ENCODE peak calls at places on chromosomes 3 and 15, in four cellular contexts. I is astrocyte of the cerebellum, S is psoas muscle, J is GM12878. A is an unnamed sample.

GRCh38 chr3:188000361-188000861 is 153.5 kb upstream of the LPP start:
- DNase-seq in J (no peak), S (peak; percentile 53), I (no peak), A (no peak)

GRCh38 chr3:195411831-195412230 is 31.0 kb downstream of the ACAP2 start:
- DNase-seq in S (no peak), J (no peak), I (no peak), A (no peak)

GRCh38 chr3:47705391-47705790 is 76.3 kb downstream of the SMARCC1 start:
- DNase-seq in I (no peak), S (no peak), J (no peak), A (no peak)

GRCh38 chr15:83559310-83559966 is 94.5 kb upstream of the ADAMTSL3 start:
- DNase-seq in I (peak; percentile 49), J (peak; percentile 20), S (no peak), A (peak; percentile 21)

GRCh38 chr15:39242345-39242744 is 338.5 kb upstream of the THBS1 start:
- DNase-seq in J (no peak), I (peak; percentile 93), S (no peak), A (no peak)

GRCh38 chr3:52443791-52444687 is 864 bp downstream of the SEMA3G start:
- DNase-seq in J (no peak), S (no peak), I (no peak), A (no peak)

GRCh38 chr3:187954486-187955075 is 199.4 kb upstream of the LPP start:
- DNase-seq in I (no peak), J (no peak), S (no peak), A (peak; percentile 45)

GRCh38 chr15:65937046-65937445 is 67.8 kb downstream of the RAB11A start:
- DNase-seq in J (no peak), S (no peak), I (no peak), A (no peak)

GRCh38 chr15:64044315-64045105 is 1.8 kb downstream of the DAPK2 start:
- DNase-seq in I (no peak), S (no peak), J (peak; percentile 71), A (no peak)

GRCh38 chr15:67164811-67165652 is 89.4 kb downstream of the AAGAB start:
- DNase-seq in J (no peak), S (peak; percentile 65), I (peak; percentile 70), A (no peak)

GRCh38 chr15:67187351-67187854 is 67.1 kb downstream of the AAGAB start:
- DNase-seq in S (peak; percentile 63), I (no peak), J (no peak), A (no peak)

GRCh38 chr3:110965976-110966375 is 105.6 kb upstream of the NECTIN3 start:
- DNase-seq in J (no peak), I (no peak), S (no peak), A (no peak)

GRCh38 chr3:10464068-10464434 is 41.3 kb downstream of the ATP2B2 start:
- DNase-seq in I (no peak), S (peak; percentile 60), J (no peak), A (no peak)

GRCh38 chr15:48064435-48064834 is 56.4 kb upstream of the SLC24A5 start:
- DNase-seq in I (no peak), S (no peak), J (no peak), A (no peak)

GRCh38 chr3:16998236-16998923 is 113.6 kb downstream of the PLCL2 start:
- DNase-seq in S (no peak), J (no peak), I (no peak), A (no peak)

GRCh38 chr3:104911376-104911775 is 455.3 kb upstream of the ALCAM start:
- DNase-seq in J (no peak), I (no peak), S (no peak), A (no peak)

GRCh38 chr3:124985358-124985757 is 50.8 kb upstream of the MUC13 start:
- DNase-seq in I (no peak), S (no peak), J (no peak), A (peak; percentile 34)

GRCh38 chr3:57959407-57960173 is 48.6 kb upstream of the FLNB start:
- DNase-seq in I (no peak), S (no peak), J (no peak), A (no peak)

GRCh38 chr3:36653095-36653494 is 111.3 kb downstream of the DCLK3 start:
- DNase-seq in S (no peak), I (no peak), J (no peak), A (no peak)

GRCh38 chr15:60047701-60048100 is 43.6 kb downstream of the FOXB1 start:
- DNase-seq in I (no peak), S (no peak), J (no peak), A (no peak)

GRCh38 chr3:150697646-150698045 is 6.1 kb downstream of the ERICH6 start:
- DNase-seq in J (no peak), I (no peak), S (no peak), A (peak; percentile 24)

GRCh38 chr15:48866141-48866563 is 11.8 kb upstream of the EID1 start:
- DNase-seq in I (no peak), J (no peak), S (no peak), A (no peak)

GRCh38 chr3:130627143-130627849 is 110.3 kb downstream of the COL6A6 start:
- DNase-seq in S (no peak), J (no peak), I (no peak), A (no peak)

GRCh38 chr3:33089515-33089914 is 7.4 kb downstream of the GLB1 start:
- DNase-seq in S (no peak), J (peak; percentile 43), I (no peak), A (no peak)

GRCh38 chr3:118473343-118473742 is 561.3 kb downstream of the IGSF11 start:
- DNase-seq in S (no peak), I (no peak), J (no peak), A (no peak)

GRCh38 chr3:116864627-116864927 is 155.0 kb downstream of the TUSC7 start:
- DNase-seq in J (no peak), S (no peak), I (no peak), A (no peak)

GRCh38 chr3:116863270-116863770 is 153.7 kb downstream of the TUSC7 start:
- DNase-seq in I (no peak), J (no peak), S (no peak), A (no peak)

DNA sequence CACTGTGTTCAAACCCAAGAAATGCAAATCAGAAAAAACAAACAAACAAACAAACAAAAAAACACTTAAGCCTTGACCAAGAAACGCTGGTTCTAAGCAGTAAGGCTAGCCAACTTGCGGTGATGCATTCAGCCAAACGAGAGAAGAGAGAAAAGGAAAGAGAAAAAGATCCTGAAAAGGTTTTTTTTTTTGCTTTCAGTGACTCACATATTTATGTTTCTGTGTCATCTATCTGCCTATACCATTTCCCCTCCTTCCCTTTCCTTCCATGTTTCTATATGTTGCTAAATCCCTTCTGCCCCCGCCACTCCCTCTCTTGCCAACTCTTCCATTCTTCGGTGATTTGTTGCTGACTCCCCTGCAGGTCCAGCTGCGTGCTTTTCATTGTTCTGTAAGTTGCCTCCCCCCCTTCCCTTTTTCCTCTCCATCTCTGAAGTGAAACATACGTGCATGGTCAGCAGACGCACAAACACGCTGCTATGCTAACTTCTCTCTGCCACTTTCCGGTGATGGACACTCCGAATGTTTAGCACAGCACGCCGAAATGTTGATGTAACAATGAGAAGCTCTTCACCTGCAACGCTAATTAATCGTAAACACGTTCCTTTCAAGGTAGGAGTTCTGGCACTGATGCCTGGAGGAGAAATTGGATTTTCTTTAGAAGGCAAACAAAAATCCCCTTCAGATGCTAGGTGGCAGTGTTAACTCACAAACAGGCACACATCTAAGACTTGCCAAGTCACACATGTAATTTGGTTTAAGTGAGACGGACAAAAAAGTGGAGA is 154.5 kb downstream of the TUSC7 start:
- DNase-seq in I (peak; percentile 45), S (no peak), J (peak; percentile 17), A (no peak)
- TF ChIP-seq CTCF in I (peak; percentile 60), S (no peak), J (peak; percentile 64), A (peak; percentile 38)

GRCh38 chr15:58552505-58553364 is 120.9 kb downstream of the LIPC start:
- DNase-seq in J (no peak), S (no peak), I (no peak), A (no peak)
- H3K4me3 ChIP-seq in J (no peak overlapping the region), S (no peak overlapping the region), I (no peak overlapping the region), A (no peak overlapping the region)

GRCh38 chr3:133749427-133750200 is 3.4 kb downstream of the TF start:
- DNase-seq in S (no peak), I (no peak), J (no peak), A (no peak)

GRCh38 chr3:133745981-133746721 is at the start of gene TF:
- DNase-seq in S (no peak), J (no peak), I (no peak), A (no peak)

GRCh38 chr3:133747373-133747772 is 1.2 kb downstream of the TF start:
- DNase-seq in I (no peak), S (no peak), J (no peak), A (no peak)

GRCh38 chr3:133746722-133747086 is 511 bp downstream of the TF start:
- DNase-seq in S (no peak), I (no peak), J (no peak), A (no peak)

GRCh38 chr3:133747907-133748639 is 1.9 kb downstream of the TF start:
- DNase-seq in S (no peak), J (no peak), I (no peak), A (no peak)
- TF ChIP-seq CTCF in S (no peak), J (no peak), I (no peak), A (no peak)

DNA sequence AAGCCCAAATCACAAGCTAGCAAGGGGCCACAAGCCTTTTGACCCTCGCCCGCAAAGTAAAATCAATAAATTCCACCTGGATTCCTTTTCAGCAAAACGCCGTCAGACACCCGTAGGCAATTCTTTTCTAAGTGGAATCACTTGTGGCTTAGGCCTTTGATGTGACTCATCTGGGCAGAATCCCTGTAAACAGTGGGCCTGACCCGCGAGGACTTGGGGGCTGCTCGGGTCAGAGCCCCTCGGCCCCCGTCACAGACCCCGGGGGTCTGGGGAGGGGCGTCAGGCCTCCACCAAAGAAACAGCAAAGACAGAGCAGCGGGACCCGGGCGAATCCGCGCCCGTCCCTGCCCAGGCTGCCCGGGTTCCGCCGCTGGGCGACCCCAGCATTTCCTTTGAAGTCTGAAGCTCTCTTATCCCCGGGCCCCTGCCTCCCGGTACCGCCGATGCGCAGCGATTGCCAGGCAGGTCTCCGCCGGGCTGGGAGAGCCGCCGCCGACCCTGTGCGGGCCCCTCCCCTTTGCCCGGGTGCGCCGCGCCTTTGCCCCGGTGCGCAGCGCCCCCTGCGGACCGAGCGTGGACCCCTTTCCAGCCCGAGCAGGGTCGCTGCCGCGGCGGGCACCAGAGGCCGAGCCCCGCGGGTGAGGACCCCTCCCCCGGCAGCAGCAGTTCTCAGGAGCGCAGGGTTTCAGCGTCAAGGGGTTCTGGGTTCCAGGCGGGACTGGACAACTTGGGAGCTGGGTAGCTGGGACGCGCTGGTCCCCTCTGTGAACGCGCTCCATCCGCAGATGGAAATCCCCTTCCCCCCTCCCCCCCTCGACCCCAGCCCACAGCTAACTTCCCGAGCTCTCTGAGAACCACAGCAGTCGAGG is 178.3 kb downstream of the UACA start:
- DNase-seq in J (no peak), S (no peak), I (no peak), A (no peak)
- H3K4me3 ChIP-seq in J (no peak overlapping the region), S (peak overlapping the region; percentile 25), I (peak overlapping the region; percentile 19), A (peak overlapping the region; percentile 44)

DNA sequence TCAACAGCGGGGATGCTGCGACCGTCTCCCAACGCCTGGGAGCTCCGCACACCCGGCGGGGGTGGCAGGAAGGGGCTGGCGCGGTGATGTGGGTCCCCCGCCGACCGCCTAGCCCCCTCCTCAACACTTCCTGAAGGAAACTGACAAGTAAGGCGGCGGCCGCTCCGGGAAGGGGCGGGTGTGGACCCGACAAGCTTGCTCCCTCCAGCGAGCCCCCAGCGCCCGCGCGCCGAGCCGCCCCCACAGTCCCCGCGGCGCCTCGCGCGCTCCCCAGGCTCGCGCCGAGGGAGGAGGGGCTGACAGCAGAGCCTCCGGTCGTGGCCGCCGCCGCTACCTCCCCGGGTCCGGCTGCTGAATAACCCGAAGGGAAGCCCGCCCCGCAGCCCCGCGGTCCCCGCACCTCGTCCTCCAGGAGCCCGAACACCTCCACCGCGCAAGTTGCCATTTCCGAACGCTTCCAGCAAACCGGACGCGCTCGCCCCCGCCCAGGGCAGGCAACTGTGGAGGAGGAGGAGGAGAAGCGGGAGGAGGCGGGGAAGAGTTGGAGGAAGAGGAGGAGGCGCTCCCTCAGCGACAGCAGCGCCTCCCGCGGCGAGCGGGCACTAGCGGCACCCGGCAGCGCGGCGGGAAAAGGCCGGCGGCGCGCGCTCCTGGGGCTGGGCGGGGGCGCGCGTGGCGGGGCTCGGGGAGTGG is at the start of gene NEDD4:
- DNase-seq in S (peak; percentile 92), J (peak; percentile 23), I (peak; percentile 39), A (no peak)
- TF ChIP-seq CTCF in S (peak; percentile 59), J (peak; percentile 48), I (peak; percentile 29), A (peak; percentile 84)